ENCODE peak calls at places on chromosomes 6 and 20, in four cellular contexts. Q, F, T and Y are unnamed samples. For H3K4me1, the result is how much of the 10 kb centered on the place peaks cover.

GRCh38 chr6:138785980-138786379 is 9.9 kb upstream of the ECT2L start:
- DNase-seq in Q (no peak), F (no peak), T (no peak), Y (no peak)

GRCh38 chr20:50151034-50151743 is 2.3 kb downstream of the PEDS1 start:
- DNase-seq in Q (no peak), F (no peak), T (no peak), Y (no peak)

GRCh38 chr6:1404066-1404712 is 14.8 kb downstream of the FOXF2 start:
- DNase-seq in Q (no peak), F (no peak), T (no peak), Y (no peak)

GRCh38 chr6:14922706-14923105 is 323.2 kb upstream of the JARID2 start:
- DNase-seq in Q (no peak), F (no peak), T (no peak), Y (no peak)

GRCh38 chr20:46406986-46407670 is 713 bp upstream of the ELMO2 start:
- DNase-seq in Q (peak), F (no peak), T (peak), Y (no peak)

GRCh38 chr6:83514877-83515466 is 2.6 kb downstream of the PRSS35 start:
- DNase-seq in Q (peak), F (peak), T (peak), Y (no peak)

GRCh38 chr6:31094389-31094881 is 17.9 kb downstream of the C6orf15 start:
- DNase-seq in Q (no peak), F (no peak), T (no peak), Y (no peak)

GRCh38 chr6:114432380-114432779 is 89.6 kb upstream of the HS3ST5 start:
- DNase-seq in Q (no peak), F (no peak), T (no peak), Y (no peak)

GRCh38 chr6:3162067-3162497 is 4.7 kb upstream of the TUBB2A start:
- DNase-seq in Q (no peak), F (no peak), T (no peak), Y (no peak)

GRCh38 chr20:49982346-49983122 is at the start of gene SNAI1:
- DNase-seq in Q (peak), F (peak), T (peak), Y (no peak)

GRCh38 chr6:15872252-15873103 is 209.7 kb upstream of the DTNBP1 start:
- DNase-seq in Q (no peak), F (no peak), T (no peak), Y (no peak)

GRCh38 chr20:62641749-62642665 is at the start of gene SLCO4A1:
- DNase-seq in Q (no peak), F (peak), T (peak), Y (peak)

GRCh38 chr20:56710577-56711465 is 81.7 kb downstream of the TFAP2C start:
- DNase-seq in Q (no peak), F (no peak), T (no peak), Y (no peak)

GRCh38 chr20:17857639-17858449 is 110.8 kb downstream of the SNX5 start:
- DNase-seq in Q (no peak), F (no peak), T (no peak), Y (no peak)

GRCh38 chr6:167410510-167410909 is 85.6 kb downstream of the TTLL2 start:
- DNase-seq in Q (no peak), F (no peak), T (no peak), Y (no peak)

GRCh38 chr6:10271982-10272381 is 142.9 kb downstream of the TFAP2A start:
- DNase-seq in Q (no peak), F (no peak), T (no peak), Y (no peak)

GRCh38 chr6:43936476-43936875 is 166.5 kb downstream of the VEGFA start:
- DNase-seq in Q (no peak), F (no peak), T (no peak), Y (no peak)

GRCh38 chr20:45039470-45039811 is 61.5 kb downstream of the KCNS1 start:
- DNase-seq in Q (no peak), F (no peak), T (no peak), Y (no peak)

GRCh38 chr20:25076731-25077609 is 5.0 kb downstream of the VSX1 start:
- DNase-seq in Q (no peak), F (no peak), T (peak), Y (no peak)

GRCh38 chr6:6793388-6794250 is 205.1 kb downstream of the LY86 start:
- DNase-seq in Q (no peak), F (no peak), T (no peak), Y (no peak)

GRCh38 chr6:36337814-36338213 is 1.1 kb upstream of the BNIP5 start:
- DNase-seq in Q (no peak), F (no peak), T (no peak), Y (no peak)

GRCh38 chr20:37344506-37345338 is 1.2 kb upstream of the SRC start:
- DNase-seq in Q (no peak), F (no peak), T (peak), Y (no peak)

GRCh38 chr6:77511860-77512259 is 48.6 kb upstream of the HTR1B start:
- DNase-seq in Q (no peak), F (no peak), T (no peak), Y (no peak)

GRCh38 chr6:87826376-87826775 is 124.3 kb upstream of the AKIRIN2 start:
- DNase-seq in Q (no peak), F (no peak), T (peak), Y (no peak)

GRCh38 chr6:86936834-86937218 is 502 bp upstream of the HTR1E start:
- DNase-seq in Q (no peak), F (no peak), T (no peak), Y (peak)

GRCh38 chr20:2653511-2654383 is 1.3 kb downstream of the NOP56 start:
- DNase-seq in Q (no peak), F (no peak), T (no peak), Y (no peak)

GRCh38 chr6:106421491-106421890 is 61.0 kb downstream of the CRYBG1 start:
- DNase-seq in Q (no peak), F (no peak), T (no peak), Y (no peak)

GRCh38 chr20:51749674-51750036 is 18.5 kb downstream of the ATP9A start:
- DNase-seq in Q (no peak), F (no peak), T (no peak), Y (no peak)

GRCh38 chr6:169661357-169661756 is 40.5 kb downstream of the WDR27 start:
- DNase-seq in Q (no peak), F (no peak), T (no peak), Y (no peak)

GRCh38 chr20:33119725-33120720 is 40.6 kb downstream of the BPIFB4 start:
- DNase-seq in Q (peak), F (no peak), T (no peak), Y (no peak)

GRCh38 chr20:24892931-24893330 is 56.1 kb upstream of the CST7 start:
- DNase-seq in Q (no peak), F (no peak), T (no peak), Y (no peak)

GRCh38 chr20:20495719-20496474 is 128.0 kb downstream of the INSM1 start:
- DNase-seq in Q (no peak), F (no peak), T (no peak), Y (no peak)

GRCh38 chr6:95690328-95690727 is 113.0 kb downstream of the MANEA start:
- DNase-seq in Q (no peak), F (no peak), T (no peak), Y (no peak)

GRCh38 chr6:38262041-38262440 is 377.7 kb downstream of the BTBD9 start:
- DNase-seq in Q (no peak), F (no peak), T (peak), Y (no peak)

GRCh38 chr20:37529214-37529967 is 1.7 kb upstream of the BLCAP start:
- DNase-seq in Q (no peak), F (no peak), T (peak), Y (no peak)

GRCh38 chr6:47117314-47117713 is 75.2 kb upstream of the ADGRF1 start:
- DNase-seq in Q (no peak), F (no peak), T (peak), Y (no peak)

GRCh38 chr6:170210026-170210390 is 80.9 kb downstream of the DLL1 start:
- DNase-seq in Q (no peak), F (no peak), T (no peak), Y (no peak)

GRCh38 chr6:36820700-36821580 is 18.3 kb downstream of the CPNE5 start:
- DNase-seq in Q (no peak), F (peak), T (no peak), Y (no peak)

GRCh38 chr6:119479860-119480655 is 130.5 kb upstream of the MAN1A1 start:
- DNase-seq in Q (no peak), F (peak), T (no peak), Y (no peak)

GRCh38 chr6:52538921-52539354 is 37.9 kb downstream of the TRAM2 start:
- DNase-seq in Q (no peak), F (no peak), T (no peak), Y (no peak)
- H3K4me1 ChIP-seq in Q (under half), F (under half), T (half or more), Y (under half)

GRCh38 chr6:110325197-110325596 is 33.0 kb downstream of the METTL24 start:
- DNase-seq in Q (no peak), F (no peak), T (peak), Y (no peak)
- TF ChIP-seq BRCA1 in Q (no peak), F (no peak), T (no peak), Y (no peak)

GRCh38 chr6:137342607-137343186 is 123.5 kb upstream of the IFNGR1 start:
- DNase-seq in Q (no peak), F (no peak), T (no peak), Y (no peak)
- H3K4me1 ChIP-seq in Q (under half), F (under half), T (under half), Y (under half)

GRCh38 chr20:40860487-40860902 is 168.1 kb upstream of the TOP1 start:
- DNase-seq in Q (no peak), F (no peak), T (no peak), Y (no peak)
- TF ChIP-seq BRCA1 in Q (no peak), F (no peak), T (no peak), Y (no peak)